ENCODE peak calls at places on chromosomes 6 and 20, in eight cellular contexts. U is endodermal cell, P is ovary, V is neural progenitor cell, W is fibroblast of mammary gland, S is AG04450, E is pancreas, Z is mucosa of descending colon. R is an unnamed sample.

GRCh38 chr20:21505810-21506530 is 7.9 kb downstream of the NKX2-2 start:
- DNase-seq in E (no peak), Z (no peak), S (no peak), U (peak; percentile 90), V (peak; percentile 89), W (peak; percentile 51), P (no peak), R (peak; percentile 47)

GRCh38 chr20:38228436-38228835 is 32.1 kb downstream of the KIAA1755 start:
- DNase-seq in W (no peak), S (no peak), U (no peak), E (no peak), Z (no peak), P (no peak), V (no peak), R (no peak)

GRCh38 chr6:51568771-51569170 is 518.6 kb downstream of the PKHD1 start:
- DNase-seq in W (no peak), U (no peak), Z (no peak), S (no peak), E (no peak), V (no peak), P (no peak), R (no peak)

GRCh38 chr6:157329829-157330228 is 6.5 kb upstream of the TMEM242 start:
- DNase-seq in P (no peak), V (no peak), Z (no peak), E (no peak), U (no peak), W (no peak), S (no peak), R (peak; percentile 66)

GRCh38 chr6:53302678-53303360 is 45.9 kb downstream of the ELOVL5 start:
- DNase-seq in V (no peak), U (no peak), S (no peak), E (no peak), P (no peak), Z (no peak), W (peak; percentile 85), R (peak; percentile 95)

GRCh38 chr6:40550096-40550731 is 37.0 kb downstream of the LRFN2 start:
- DNase-seq in S (peak; percentile 11), E (peak; percentile 42), Z (no peak), V (peak; percentile 66), P (no peak), U (peak; percentile 72), W (peak; percentile 57), R (peak; percentile 61)

GRCh38 chr6:168903638-168904345 is 349.9 kb downstream of the THBS2 start:
- DNase-seq in Z (no peak), S (no peak), U (no peak), E (no peak), V (no peak), W (no peak), P (no peak), R (no peak)

GRCh38 chr6:11009353-11009752 is 34.8 kb downstream of the ELOVL2 start:
- DNase-seq in S (no peak), U (peak; percentile 69), Z (no peak), V (no peak), W (peak; percentile 19), E (no peak), P (no peak), R (peak; percentile 43)

GRCh38 chr6:149235130-149235561 is 82.4 kb upstream of the TAB2 start:
- DNase-seq in W (peak; percentile 95), S (no peak), E (peak; percentile 74), U (no peak), P (peak; percentile 51), V (no peak), Z (no peak), R (peak; percentile 78)

GRCh38 chr20:32558526-32558925 is 26.6 kb downstream of the NOL4L start:
- DNase-seq in P (no peak), S (no peak), W (no peak), Z (no peak), E (no peak), U (no peak), V (peak; percentile 70), R (no peak)

GRCh38 chr6:21171801-21172200 is 421.8 kb upstream of the SOX4 start:
- DNase-seq in P (no peak), E (no peak), W (peak; percentile 44), V (no peak), S (no peak), Z (no peak), U (no peak), R (no peak)

GRCh38 chr6:105318660-105319059 is 84.2 kb downstream of the PREP start:
- DNase-seq in V (no peak), E (no peak), U (no peak), S (no peak), P (no peak), W (peak; percentile 80), Z (no peak), R (peak; percentile 21)

GRCh38 chr6:89944826-89945407 is 50.6 kb downstream of the GJA10 start:
- DNase-seq in U (no peak), Z (no peak), W (peak; percentile 51), E (no peak), P (no peak), V (no peak), S (no peak), R (peak; percentile 16)

DNA sequence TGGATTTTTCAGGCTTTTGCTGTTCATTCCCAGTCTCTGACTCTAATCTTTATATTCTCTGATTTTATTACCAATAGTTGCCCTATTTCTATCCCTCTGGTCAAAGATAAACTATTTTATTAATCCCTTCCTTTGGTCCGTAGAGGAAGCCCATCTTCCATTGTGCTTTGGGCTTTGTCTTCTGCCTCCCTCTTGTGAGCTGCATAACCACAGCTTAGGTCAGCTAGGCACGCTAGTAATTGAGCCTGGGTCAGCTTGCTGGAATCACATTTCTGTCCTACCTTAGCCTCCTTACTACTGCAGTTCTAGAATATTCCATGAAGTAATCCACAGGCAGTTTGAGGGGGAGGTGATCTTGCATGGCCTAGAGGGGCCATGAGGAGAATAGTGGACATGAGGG is 49.4 kb downstream of the TRMT11 start:
- DNase-seq in E (no peak), P (no peak), W (no peak), U (no peak), S (no peak), V (peak; percentile 64), Z (no peak), R (no peak)
- H3K4me3 ChIP-seq in E (no peak overlapping the region), P (no peak overlapping the region), W (no peak overlapping the region), U (no peak overlapping the region), S (no peak overlapping the region), V (no peak overlapping the region), Z (no peak overlapping the region), R (no peak overlapping the region)

GRCh38 chr6:13249817-13250216 is 78.5 kb downstream of the TBC1D7 start:
- DNase-seq in E (no peak), W (no peak), Z (no peak), P (no peak), V (no peak), S (no peak), U (peak; percentile 20), R (no peak)

GRCh38 chr6:13248953-13249432 is 79.3 kb downstream of the TBC1D7 start:
- DNase-seq in U (peak; percentile 41), W (no peak), V (no peak), Z (no peak), P (no peak), S (no peak), E (no peak), R (no peak)

GRCh38 chr6:13247627-13248026 is 80.7 kb downstream of the TBC1D7 start:
- DNase-seq in Z (no peak), E (no peak), W (no peak), V (no peak), U (peak; percentile 38), P (no peak), S (no peak), R (no peak)

GRCh38 chr6:13248053-13248452 is 80.3 kb downstream of the TBC1D7 start:
- DNase-seq in V (peak; percentile 9), P (no peak), E (no peak), W (no peak), S (peak; percentile 11), Z (no peak), U (no peak), R (peak; percentile 32)

DNA sequence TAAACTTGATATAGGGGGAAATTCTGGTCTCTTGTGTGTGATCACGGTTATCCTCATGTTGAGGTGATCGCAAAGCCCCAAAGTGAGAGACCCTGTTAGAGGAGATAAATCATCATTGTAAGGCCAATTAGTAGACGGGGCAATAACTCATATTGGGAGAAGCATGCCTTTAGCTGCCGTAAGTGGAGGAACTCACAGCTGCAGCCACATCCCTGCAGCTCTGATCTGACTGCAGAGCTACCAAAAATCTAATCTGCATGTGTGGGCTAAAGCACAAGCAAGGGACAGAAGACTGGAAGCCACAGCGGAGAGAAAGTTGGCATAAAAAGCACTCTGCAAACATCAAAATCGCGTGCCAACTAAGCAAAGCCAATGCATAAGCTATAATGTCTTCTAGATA is 79.8 kb downstream of the TBC1D7 start:
- DNase-seq in W (no peak), Z (no peak), V (no peak), S (no peak), U (no peak), P (no peak), E (no peak), R (no peak)
- H3K4me3 ChIP-seq in W (no peak overlapping the region), Z (no peak overlapping the region), V (no peak overlapping the region), S (no peak overlapping the region), U (no peak overlapping the region), P (no peak overlapping the region), E (no peak overlapping the region), R (no peak overlapping the region)

DNA sequence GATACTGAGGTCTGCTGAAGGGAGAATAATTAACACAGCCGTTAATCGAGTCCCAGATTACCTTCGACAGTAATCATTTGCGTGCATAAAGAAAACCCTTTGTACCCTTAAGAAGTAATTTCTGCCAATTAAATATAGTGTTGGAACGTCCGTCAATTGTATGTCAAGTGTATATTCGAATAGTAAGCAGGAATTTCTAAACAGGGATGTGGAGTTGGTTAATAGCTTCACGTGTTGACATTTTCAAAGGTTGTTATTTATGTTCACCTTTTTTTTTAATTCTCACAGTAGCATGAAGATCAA is 798 bp upstream of the SNAP91 start:
- DNase-seq in V (no peak), S (no peak), Z (no peak), P (no peak), E (no peak), W (no peak), U (no peak), R (no peak)
- H3K4me3 ChIP-seq in V (peak overlapping the region; percentile 72), S (no peak overlapping the region), Z (no peak overlapping the region), P (no peak overlapping the region), E (no peak overlapping the region), W (no peak overlapping the region), U (peak overlapping the region; percentile 77), R (no peak overlapping the region)

GRCh38 chr6:57044568-57044967 is 1.9 kb upstream of the KIAA1586 start:
- DNase-seq in W (no peak), E (no peak), U (no peak), Z (no peak), S (no peak), V (no peak), P (no peak), R (no peak)

GRCh38 chr6:57035549-57035948 is 10.9 kb upstream of the KIAA1586 start:
- DNase-seq in Z (no peak), V (no peak), W (no peak), E (no peak), P (no peak), U (no peak), S (no peak), R (no peak)

GRCh38 chr6:57038906-57039305 is 7.6 kb upstream of the KIAA1586 start:
- DNase-seq in W (no peak), P (no peak), S (no peak), Z (no peak), V (no peak), E (no peak), U (no peak), R (no peak)

DNA sequence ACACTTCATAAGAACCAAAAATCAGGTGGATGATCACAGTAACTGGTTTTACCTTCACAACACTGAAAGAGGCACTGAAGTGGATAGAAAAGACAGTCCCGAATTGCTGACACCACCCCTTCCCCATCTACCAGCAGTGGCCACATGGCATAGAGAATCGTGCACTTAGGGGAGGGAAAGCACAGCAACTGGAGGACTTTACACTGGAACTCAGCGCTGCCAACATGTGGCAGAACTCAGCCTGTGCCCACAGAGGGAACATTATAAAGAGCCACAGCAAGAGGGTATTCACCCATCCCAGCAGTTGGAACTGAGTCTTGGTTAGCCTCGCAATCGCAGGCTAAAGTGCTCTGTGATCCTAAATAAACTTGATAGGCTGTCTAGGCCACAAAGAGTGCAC is 6.5 kb upstream of the KIAA1586 start:
- DNase-seq in Z (no peak), U (peak; percentile 69), V (peak; percentile 17), S (no peak), P (no peak), W (peak; percentile 9), E (no peak), R (no peak)
- H3K4me3 ChIP-seq in Z (no peak overlapping the region), U (no peak overlapping the region), V (no peak overlapping the region), S (no peak overlapping the region), P (no peak overlapping the region), W (no peak overlapping the region), E (no peak overlapping the region), R (no peak overlapping the region)